ENCODE peak calls at places on chromosomes 16 and 17, in six cellular contexts. V, G, L, W, H and I are unnamed samples.

GRCh38 chr17:82671071-82671470 is 22.8 kb upstream of the WDR45B start:
- DNase-seq in G (no peak), H (no peak), W (no peak), V (no peak), L (no peak), I (no peak)

GRCh38 chr17:1036845-1037237 is 39.9 kb downstream of the TIMM22 start:
- DNase-seq in V (no peak), H (no peak), W (no peak), L (no peak), G (no peak), I (no peak)

GRCh38 chr16:50547340-50547865 is 793 bp upstream of the NKD1 start:
- DNase-seq in V (peak; percentile 26), H (peak; percentile 32), G (peak; percentile 82), W (peak; percentile 5), L (peak; percentile 94), I (peak; percentile 61)

GRCh38 chr17:31391496-31391949 is at the start of gene RAB11FIP4:
- DNase-seq in W (no peak), L (no peak), G (peak; percentile 91), V (no peak), H (peak; percentile 66), I (peak; percentile 63)

GRCh38 chr17:8225813-8226535 is 15.6 kb upstream of the AURKB start:
- DNase-seq in G (no peak), W (peak; percentile 68), V (peak; percentile 74), L (no peak), H (peak; percentile 28), I (peak; percentile 85)

GRCh38 chr16:56747486-56748045 is 17.6 kb downstream of the NUP93 start:
- DNase-seq in H (no peak), V (no peak), W (no peak), L (no peak), G (no peak), I (peak; percentile 83)

GRCh38 chr16:72285324-72285723 is 113.4 kb upstream of the PMFBP1 start:
- DNase-seq in H (no peak), G (no peak), L (no peak), W (no peak), V (no peak), I (peak; percentile 77)

GRCh38 chr17:79691931-79692330 is 38.8 kb upstream of the ENPP7 start:
- DNase-seq in W (no peak), G (no peak), V (no peak), H (no peak), L (no peak), I (no peak)

GRCh38 chr17:53932386-53932785 is 109.7 kb downstream of the KIF2B start:
- DNase-seq in L (no peak), G (no peak), V (no peak), H (no peak), W (no peak), I (no peak)

DNA sequence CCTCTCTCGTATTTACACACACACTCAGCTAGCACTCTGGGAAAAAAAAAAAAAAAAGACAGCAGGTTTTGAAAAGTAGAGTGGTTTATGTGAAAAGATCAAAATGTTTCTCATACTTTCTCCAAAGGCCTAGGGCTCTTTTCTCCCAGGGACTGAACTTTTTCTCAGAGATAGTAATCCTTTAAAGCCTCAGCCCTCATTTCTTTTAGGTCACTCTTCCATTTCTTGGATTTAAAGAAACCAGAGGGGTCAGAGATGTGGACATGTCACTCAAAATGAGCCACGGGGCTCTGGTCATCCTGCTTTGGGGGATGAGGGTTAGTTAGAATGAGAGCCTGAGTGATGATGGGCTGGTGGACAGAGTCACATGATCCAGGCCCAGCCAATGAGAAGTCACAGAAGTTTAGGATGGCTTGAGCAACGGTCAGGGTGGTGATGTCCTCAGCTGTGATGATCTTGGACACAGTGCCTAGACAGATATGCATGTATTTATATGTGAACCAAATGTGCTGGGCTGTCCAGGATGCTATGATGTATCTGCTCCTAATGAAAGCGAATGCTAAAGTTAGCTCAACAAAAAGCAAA is 33.7 kb upstream of the AXIN2 start:
- DNase-seq in L (no peak), H (peak; percentile 71), G (no peak), V (no peak), W (no peak), I (no peak)
- TF ChIP-seq REST in L (no peak), H (no peak), G (no peak), V (no peak), W (no peak), I (no peak)

GRCh38 chr17:67375054-67375427 is 2.0 kb upstream of the PITPNC1 start:
- DNase-seq in V (no peak), H (no peak), G (no peak), W (no peak), L (no peak), I (no peak)
- H2AFZ ChIP-seq in V (peak overlapping the region; percentile 72), H (peak overlapping the region; percentile 76), G (peak overlapping the region; percentile 68), W (peak overlapping the region; percentile 35), L (no peak overlapping the region), I (peak overlapping the region; percentile 82)

GRCh38 chr16:51971184-51971583 is 575.8 kb downstream of the TOX3 start:
- DNase-seq in V (no peak), H (no peak), W (no peak), G (peak; percentile 68), L (no peak), I (peak; percentile 72)
- TF ChIP-seq REST in V (no peak), H (no peak), W (no peak), G (no peak), L (no peak), I (no peak)

GRCh38 chr17:56153215-56153614 is at the start of gene ANKFN1:
- DNase-seq in L (no peak), W (no peak), G (no peak), H (no peak), V (no peak), I (no peak)
- H2AFZ ChIP-seq in L (no peak within 1 kb of the TSS), W (no peak within 1 kb of the TSS), G (peak within 1 kb of the TSS; percentile 52), H (no peak within 1 kb of the TSS), V (no peak within 1 kb of the TSS), I (peak within 1 kb of the TSS; percentile 88)

GRCh38 chr17:28335201-28335958 is at the start of the genes IFT20 and TNFAIP1:
- DNase-seq in W (peak; percentile 98), G (peak; percentile 95), V (peak; percentile 99), H (peak; percentile 93), L (peak; percentile 99), I (peak; percentile 100)

GRCh38 chr17:28333083-28333746 is 2.1 kb downstream of the IFT20 start:
- DNase-seq in H (no peak), W (no peak), L (no peak), G (no peak), V (no peak), I (no peak)

GRCh38 chr17:28334666-28335200 is 539 bp downstream of the IFT20 start:
- DNase-seq in L (no peak), W (no peak), H (no peak), G (no peak), V (no peak), I (peak; percentile 46)

GRCh38 chr17:28335959-28336871 is 654 bp downstream of the TNFAIP1 start:
- DNase-seq in H (peak; percentile 32), V (peak; percentile 75), G (peak; percentile 75), L (peak; percentile 82), W (no peak), I (peak; percentile 94)

DNA sequence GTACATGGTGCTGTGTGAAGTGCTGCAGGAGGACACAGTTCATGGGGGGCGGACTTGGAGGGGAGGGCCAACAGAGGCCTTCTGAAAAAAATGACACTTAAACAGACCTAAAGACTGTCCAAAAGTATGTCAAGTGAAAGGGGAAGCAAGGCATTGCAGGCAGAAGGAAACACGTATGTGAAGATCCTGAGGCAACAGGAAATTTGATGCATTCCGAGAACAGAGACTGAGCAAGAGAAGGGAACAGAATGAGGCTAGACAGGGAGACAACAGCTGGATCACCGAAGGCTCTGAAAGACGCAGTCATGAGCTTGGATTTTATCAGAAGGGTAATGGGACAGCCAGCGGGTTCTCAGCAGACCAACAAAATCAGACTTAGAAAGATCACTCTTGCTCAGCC is 1.1 kb downstream of the IFT20 start:
- DNase-seq in G (no peak), L (no peak), V (no peak), W (no peak), H (no peak), I (no peak)
- TF ChIP-seq REST in G (no peak), L (no peak), V (no peak), W (no peak), H (no peak), I (no peak)

GRCh38 chr17:55167024-55167721 is 97.6 kb upstream of the HLF start:
- DNase-seq in L (no peak), G (no peak), H (no peak), V (no peak), W (no peak), I (no peak)
- H2AFZ ChIP-seq in L (no peak overlapping the region), G (no peak overlapping the region), H (no peak overlapping the region), V (no peak overlapping the region), W (no peak overlapping the region), I (no peak overlapping the region)

GRCh38 chr17:70181866-70182265 is 12.5 kb downstream of the KCNJ2 start:
- DNase-seq in L (no peak), G (no peak), H (no peak), V (no peak), W (no peak), I (no peak)

GRCh38 chr17:70184770-70185169 is 15.4 kb downstream of the KCNJ2 start:
- DNase-seq in G (no peak), H (no peak), V (no peak), L (no peak), W (no peak), I (no peak)

GRCh38 chr17:70183508-70183907 is 14.2 kb downstream of the KCNJ2 start:
- DNase-seq in L (no peak), W (no peak), G (no peak), V (no peak), H (no peak), I (no peak)

GRCh38 chr17:70184207-70184606 is 14.9 kb downstream of the KCNJ2 start:
- DNase-seq in H (no peak), G (no peak), V (no peak), L (no peak), W (no peak), I (no peak)

GRCh38 chr17:70181376-70181775 is 12.0 kb downstream of the KCNJ2 start:
- DNase-seq in G (no peak), H (no peak), L (no peak), W (no peak), V (no peak), I (no peak)
- TF ChIP-seq REST in G (no peak), H (no peak), L (no peak), W (no peak), V (no peak), I (no peak)